ENCODE peak calls at places on chromosomes 13 and 19, in six cellular contexts. R, G, Y, H, E and B are unnamed samples.

GRCh38 chr19:919157-920050 is 2.3 kb downstream of the KISS1R start:
- DNase-seq in Y (no peak), G (no peak), H (no peak), R (no peak), E (peak), B (peak)

GRCh38 chr13:38590796-38591507 is 95.9 kb upstream of the FREM2 start:
- DNase-seq in Y (no peak), H (no peak), R (no peak), E (no peak), G (no peak), B (peak)

GRCh38 chr19:57192064-57192395 is 730 bp downstream of the ZNF264 start:
- DNase-seq in G (no peak), Y (no peak), H (no peak), R (peak), E (peak), B (no peak)

GRCh38 chr19:57560049-57560491 is 407 bp upstream of the ZNF550 start:
- DNase-seq in E (no peak), Y (no peak), R (peak), H (peak), G (no peak), B (no peak)

GRCh38 chr13:95644611-95645052 is at the start of gene DZIP1:
- DNase-seq in G (peak), E (peak), R (peak), Y (no peak), H (peak), B (peak)

GRCh38 chr13:27125357-27126282 is 46.0 kb downstream of the USP12 start:
- DNase-seq in G (no peak), R (no peak), E (no peak), H (no peak), Y (no peak), B (no peak)

GRCh38 chr19:3366761-3367571 is 583 bp downstream of the NFIC start:
- DNase-seq in R (no peak), G (peak), Y (peak), E (peak), H (no peak), B (peak)

GRCh38 chr13:28658796-28659610 is at the start of gene POMP:
- DNase-seq in E (peak), Y (peak), G (peak), H (peak), R (peak), B (peak)

GRCh38 chr19:3073931-3074595 is 11.8 kb upstream of the TLE5 start:
- DNase-seq in E (no peak), H (no peak), G (no peak), Y (no peak), R (no peak), B (no peak)

GRCh38 chr13:66665991-66666390 is 564.1 kb downstream of the PCDH9 start:
- DNase-seq in G (peak), E (peak), R (peak), Y (no peak), H (peak), B (peak)